ENCODE peak calls at places on chromosomes 3 and 15, in seven cellular contexts. P is neural crest cell; H is CD4-positive, alpha-beta memory T cell; D is sciatic nerve; S is NCI-H146; T is fibroblast of pulmonary artery; K is DMS53. O is an unnamed sample.

GRCh38 chr3:49785565-49786356 is 581 bp downstream of the IP6K1 start:
- DNase-seq in P (no peak), H (peak; percentile 28), D (no peak), S (peak; percentile 33), T (peak; percentile 39), K (peak; percentile 47), O (no peak)

GRCh38 chr3:170128977-170129431 is 52.5 kb downstream of the PHC3 start:
- DNase-seq in P (no peak), H (no peak), D (no peak), S (peak; percentile 31), T (peak; percentile 22), K (no peak), O (peak; percentile 4)

GRCh38 chr15:78264304-78265136 is at the start of gene DNAJA4:
- DNase-seq in P (no peak), H (peak; percentile 70), D (peak; percentile 73), S (peak; percentile 69), T (peak; percentile 38), K (peak; percentile 86), O (no peak)

GRCh38 chr15:48395532-48396011 is 64.3 kb downstream of the DUT start:
- DNase-seq in P (no peak), H (no peak), D (peak; percentile 72), S (no peak), T (peak; percentile 40), K (no peak), O (no peak)

GRCh38 chr3:6220361-6220957 is 640.5 kb upstream of the GRM7 start:
- DNase-seq in P (no peak), H (no peak), D (no peak), S (no peak), T (no peak), K (no peak), O (no peak)

GRCh38 chr3:31210068-31210650 is 315.7 kb upstream of the GADL1 start:
- DNase-seq in P (no peak), H (no peak), D (no peak), S (peak; percentile 9), T (no peak), K (no peak), O (no peak)

GRCh38 chr15:39270976-39271375 is 309.9 kb upstream of the THBS1 start:
- DNase-seq in P (no peak), H (no peak), D (no peak), S (no peak), T (peak; percentile 91), K (peak; percentile 18), O (no peak)

GRCh38 chr3:123568875-123569274 is 16.0 kb downstream of the HACD2 start:
- DNase-seq in P (no peak), H (no peak), D (no peak), S (no peak), T (no peak), K (no peak), O (no peak)

GRCh38 chr3:13878711-13879101 is 1.2 kb downstream of the WNT7A start:
- DNase-seq in P (peak; percentile 36), H (peak; percentile 21), D (no peak), S (no peak), T (no peak), K (no peak), O (no peak)

GRCh38 chr3:171286580-171287249 is 173.5 kb downstream of the TNIK start:
- DNase-seq in P (no peak), H (no peak), D (no peak), S (no peak), T (peak; percentile 90), K (peak; percentile 73), O (no peak)

O was measured in COR-L47.